ENCODE peak calls at places on chromosome 14, in four cellular contexts. P is WTC11, R is AG09309, C is WERI-Rb-1. S is an unnamed sample.

GRCh38 chr14:75399819-75400678 is 27.8 kb upstream of the JDP2 start:
- DNase-seq in P (no peak), R (no peak), C (peak; percentile 36), S (no peak)

GRCh38 chr14:70726651-70727375 is 82.5 kb downstream of the MAP3K9 start:
- DNase-seq in P (no peak), R (no peak), C (no peak), S (no peak)

GRCh38 chr14:66624319-66624937 is 116.5 kb downstream of the GPHN start:
- DNase-seq in P (peak; percentile 62), R (peak; percentile 31), C (peak; percentile 72), S (no peak)

GRCh38 chr14:55425091-55425490 is 13.5 kb upstream of the ATG14 start:
- DNase-seq in P (no peak), R (no peak), C (no peak), S (no peak)

GRCh38 chr14:20477211-20477876 is 8.1 kb downstream of the PNP start:
- DNase-seq in P (no peak), R (no peak), C (no peak), S (no peak)

GRCh38 chr14:28813810-28814209 is 47.2 kb downstream of the FOXG1 start:
- DNase-seq in P (no peak), R (no peak), C (no peak), S (no peak)

GRCh38 chr14:74905595-74906142 is 17.4 kb downstream of the RPS6KL1 start:
- DNase-seq in P (peak; percentile 84), R (no peak), C (peak; percentile 82), S (no peak)

GRCh38 chr14:61516125-61516740 is 179.1 kb upstream of the HIF1A start:
- DNase-seq in P (no peak), R (no peak), C (no peak), S (no peak)

GRCh38 chr14:105013150-105013787 is 7.6 kb downstream of the CDCA4 start:
- DNase-seq in P (no peak), R (no peak), C (no peak), S (no peak)

GRCh38 chr14:96203635-96204034 is 1.0 kb upstream of the BDKRB2 start:
- DNase-seq in P (no peak), R (no peak), C (no peak), S (no peak)

GRCh38 chr14:77077040-77077439 is 21.0 kb upstream of the CIPC start:
- DNase-seq in P (no peak), R (no peak), C (no peak), S (no peak)

GRCh38 chr14:73133795-73134194 is 2.5 kb upstream of the PSEN1 start:
- DNase-seq in P (no peak), R (no peak), C (no peak), S (no peak)

GRCh38 chr14:90629471-90629870 is 186.8 kb downstream of the TTC7B start:
- DNase-seq in P (no peak), R (no peak), C (no peak), S (no peak)

GRCh38 chr14:56630707-56631106 is 51.1 kb downstream of the TMEM260 start:
- DNase-seq in P (no peak), R (peak; percentile 8), C (no peak), S (no peak)

GRCh38 chr14:72776701-72777255 is 117.1 kb downstream of the DPF3 start:
- DNase-seq in P (no peak), R (no peak), C (no peak), S (peak; percentile 37)

GRCh38 chr14:105475269-105475915 is 771 bp downstream of the CRIP2 start:
- DNase-seq in P (no peak), R (no peak), C (no peak), S (no peak)

GRCh38 chr14:42424501-42424900 is 817.8 kb downstream of the LRFN5 start:
- DNase-seq in P (no peak), R (no peak), C (no peak), S (no peak)

GRCh38 chr14:31411218-31411727 is 9.1 kb downstream of the HEATR5A start:
- DNase-seq in P (no peak), R (no peak), C (no peak), S (no peak)

GRCh38 chr14:80200093-80200492 is 11.2 kb downstream of the DIO2 start:
- DNase-seq in P (no peak), R (no peak), C (no peak), S (no peak)

GRCh38 chr14:93114713-93115068 is 1.0 kb downstream of the ITPK1 start:
- DNase-seq in P (peak; percentile 31), R (no peak), C (no peak), S (no peak)
- TF ChIP-seq CTCF in P (no peak), R (no peak), C (no peak), S (no peak)

GRCh38 chr14:65414961-65415589 is 2.5 kb downstream of the FUT8 start:
- DNase-seq in P (no peak), R (no peak), C (no peak), S (no peak)
- TF ChIP-seq CTCF in P (no peak), R (peak; percentile 50), C (peak; percentile 10), S (peak; percentile 75)

GRCh38 chr14:101187816-101188570 is 284.5 kb upstream of the RTL1 start:
- DNase-seq in P (no peak), R (no peak), C (no peak), S (no peak)
- TF ChIP-seq CTCF in P (no peak), R (no peak), C (no peak), S (no peak)

GRCh38 chr14:36099619-36100018 is 76.9 kb downstream of the PTCSC3 start:
- DNase-seq in P (no peak), R (no peak), C (no peak), S (no peak)

DNA sequence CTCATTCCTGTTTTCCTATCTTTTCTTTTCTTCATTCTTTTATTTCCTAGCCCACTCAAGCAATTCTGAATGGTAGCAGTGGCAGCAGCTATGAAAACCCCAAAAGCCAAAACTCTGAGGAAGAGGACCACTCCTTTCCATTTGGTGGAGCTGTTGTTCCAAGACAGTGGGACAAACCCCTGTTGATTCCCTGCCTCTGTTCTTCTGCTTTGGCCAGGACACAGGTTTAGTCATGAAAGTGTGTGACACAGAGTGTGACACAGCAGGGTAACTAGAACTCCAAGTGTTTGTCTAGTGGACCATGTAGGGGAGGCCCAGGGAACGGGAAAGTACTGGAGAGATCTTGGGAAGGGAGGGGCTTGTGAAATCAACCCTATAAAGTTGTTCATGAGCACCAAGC is 71.1 kb downstream of the PTCSC3 start:
- DNase-seq in P (peak; percentile 21), R (no peak), C (no peak), S (no peak)
- TF ChIP-seq CTCF in P (no peak), R (no peak), C (no peak), S (peak; percentile 41)

GRCh38 chr14:92601131-92601710 is 87.6 kb downstream of the RIN3 start:
- DNase-seq in P (no peak), R (no peak), C (no peak), S (no peak)

GRCh38 chr14:92605274-92605940 is 91.8 kb downstream of the RIN3 start:
- DNase-seq in P (no peak), R (no peak), C (no peak), S (no peak)

GRCh38 chr14:92600318-92601053 is 86.9 kb downstream of the RIN3 start:
- DNase-seq in P (no peak), R (peak; percentile 77), C (no peak), S (no peak)

GRCh38 chr14:92601757-92602417 is 88.3 kb downstream of the RIN3 start:
- DNase-seq in P (no peak), R (no peak), C (no peak), S (no peak)

GRCh38 chr14:92603309-92604257 is 90.0 kb downstream of the RIN3 start:
- DNase-seq in P (no peak), R (peak; percentile 78), C (no peak), S (no peak)
- TF ChIP-seq CTCF in P (no peak), R (peak; percentile 42), C (peak; percentile 31), S (no peak)

DNA sequence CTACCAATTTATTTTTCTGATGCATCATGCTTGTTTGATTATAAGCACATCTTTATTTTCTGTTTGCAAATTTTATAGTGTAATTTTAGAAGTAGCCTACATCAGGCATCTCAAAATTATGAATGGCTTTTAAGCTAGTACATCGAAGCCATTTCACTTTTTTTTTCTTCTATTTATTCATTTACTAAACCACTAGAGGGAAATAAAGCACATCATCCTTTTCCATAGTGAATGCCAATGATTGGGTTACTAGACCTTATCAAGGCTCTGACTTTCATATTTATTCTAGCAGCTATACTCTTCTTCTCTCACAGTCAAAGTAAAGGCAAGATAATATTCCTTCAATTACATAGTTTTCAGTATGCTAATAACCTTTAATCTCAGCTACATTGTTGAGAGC is 736.4 kb upstream of the LRFN5 start:
- DNase-seq in P (no peak), R (no peak), C (no peak), S (no peak)
- TF ChIP-seq CTCF in P (no peak), R (no peak), C (no peak), S (peak; percentile 50)

DNA sequence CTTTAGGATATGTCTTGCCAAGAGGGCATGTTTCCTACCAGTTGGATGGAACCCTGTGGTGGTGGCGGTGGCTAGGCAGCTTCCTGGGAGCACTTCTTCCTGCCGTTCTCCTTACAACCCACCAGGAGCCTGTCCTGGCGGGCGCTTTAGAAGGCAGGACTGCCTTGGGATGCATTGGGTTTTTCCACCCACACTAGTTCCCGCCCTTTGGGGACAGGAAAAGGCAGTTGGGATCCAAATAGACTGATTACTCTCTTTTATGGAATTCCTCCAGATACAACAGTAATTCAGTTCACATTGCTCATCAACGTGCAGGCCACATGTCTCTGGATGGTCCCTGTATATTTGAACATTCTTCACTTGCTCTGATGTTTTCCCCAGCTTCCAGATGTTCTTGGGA is 305.7 kb upstream of the SSTR1 start:
- DNase-seq in P (no peak), R (peak; percentile 54), C (no peak), S (no peak)
- TF ChIP-seq CTCF in P (no peak), R (peak; percentile 1), C (no peak), S (no peak)

DNA sequence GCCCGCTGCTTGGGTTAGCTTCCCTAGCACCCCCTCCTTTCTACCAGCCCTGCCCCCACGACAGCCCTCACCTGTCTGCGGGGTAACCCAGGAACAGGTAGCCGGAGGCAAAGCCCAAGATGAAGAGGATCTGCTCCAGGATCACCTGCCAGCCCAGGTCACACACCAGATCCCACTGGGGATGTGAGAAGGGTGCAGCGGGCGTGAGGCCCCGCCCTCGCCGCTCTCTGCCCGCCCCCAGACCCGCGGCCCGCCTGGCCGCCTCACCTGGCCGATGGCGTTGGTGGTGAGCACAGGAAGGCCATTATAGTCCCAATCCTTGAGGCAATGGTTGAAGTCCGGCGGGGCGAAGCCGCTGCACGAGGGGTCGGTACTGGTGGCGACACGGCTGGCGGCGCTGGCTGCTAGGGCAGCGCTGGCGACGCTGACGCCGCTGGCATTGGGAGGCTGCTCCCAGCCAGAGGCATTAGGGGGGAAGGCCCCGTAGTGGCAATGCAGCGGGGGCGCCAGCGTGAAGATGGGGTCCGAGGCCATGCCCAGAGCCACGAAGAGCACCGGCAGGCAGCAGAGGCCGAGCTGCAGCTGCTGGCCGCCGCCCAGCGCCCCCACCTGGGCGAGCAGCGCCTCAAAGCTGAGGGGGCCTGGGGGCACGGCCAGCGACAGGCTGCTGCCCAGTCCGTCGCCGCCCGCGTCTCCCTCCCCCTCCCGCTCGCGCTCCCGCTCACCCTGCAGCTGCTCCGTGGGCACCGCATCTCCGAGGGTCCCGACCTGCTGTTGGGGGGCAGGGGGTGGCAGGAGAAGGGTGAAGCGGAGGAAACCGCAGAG is 794 bp downstream of the SLC22A17 start:
- DNase-seq in P (peak; percentile 54), R (no peak), C (peak; percentile 50), S (no peak)
- TF ChIP-seq CTCF in P (no peak), R (no peak), C (peak; percentile 65), S (no peak)

S was measured in type B pancreatic cell.